ENCODE peak calls at places on chromosome X, in four cellular contexts. P is tibial nerve, Y is Panc1, U is cardiac muscle cell. Z is an unnamed sample.

GRCh38 chrX:65572971-65573370 is 38.4 kb upstream of the LAS1L start:
- DNase-seq in P (no peak), Y (no peak), U (no peak), Z (no peak)

GRCh38 chrX:31656013-31656412 is 584.2 kb upstream of the FTHL17 start:
- DNase-seq in P (no peak), Y (no peak), U (no peak), Z (no peak)

GRCh38 chrX:115901241-115901640 is 269.3 kb upstream of the AGTR2 start:
- DNase-seq in P (no peak), Y (no peak), U (no peak), Z (no peak)

GRCh38 chrX:15761564-15762191 is 23.6 kb downstream of the CA5B start:
- DNase-seq in P (no peak), Y (no peak), U (peak; percentile 35), Z (no peak)

GRCh38 chrX:107826286-107827136 is 845 bp downstream of the MID2 start:
- DNase-seq in P (peak; percentile 13), Y (no peak), U (peak; percentile 70), Z (peak; percentile 65)

GRCh38 chrX:107324493-107325310 is 118.3 kb downstream of the DNAAF6 start:
- DNase-seq in P (no peak), Y (no peak), U (peak; percentile 96), Z (no peak)

GRCh38 chrX:39729834-39730670 is 367.7 kb downstream of the BCOR start:
- DNase-seq in P (no peak), Y (no peak), U (no peak), Z (peak; percentile 62)

GRCh38 chrX:49171752-49172279 is at the start of gene PLP2:
- DNase-seq in P (no peak), Y (no peak), U (peak; percentile 37), Z (no peak)

DNA sequence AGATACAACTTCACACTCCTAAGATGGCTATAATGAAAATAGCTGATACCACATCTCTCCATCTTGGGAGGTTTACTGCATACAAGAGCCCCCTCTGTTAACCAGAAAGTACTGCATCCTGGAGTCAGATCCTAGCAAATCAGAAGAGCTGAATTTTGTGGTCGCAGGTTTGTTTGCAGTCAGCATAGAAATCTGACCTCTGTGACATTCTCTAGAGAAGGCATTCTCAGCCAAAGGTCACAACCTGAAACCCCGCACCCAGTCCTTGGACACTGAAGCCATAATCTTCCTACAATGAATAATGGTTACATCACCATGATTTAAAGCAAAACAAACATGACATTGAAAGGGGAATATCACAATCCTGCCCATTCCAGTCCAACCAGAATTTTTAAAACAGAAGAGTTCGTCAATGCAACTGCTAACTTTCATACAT is 17.7 kb downstream of the HS6ST2 start:
- DNase-seq in P (no peak), Y (no peak), U (peak; percentile 31), Z (no peak)
- TF ChIP-seq CTCF in P (no peak), Y (peak; percentile 18), U (no peak), Z (no peak)

GRCh38 chrX:21740329-21741274 is 17.3 kb downstream of the SMPX start:
- DNase-seq in P (peak; percentile 11), Y (no peak), U (peak; percentile 32), Z (no peak)
- H3K27ac ChIP-seq in P (no peak overlapping the region), Y (no peak overlapping the region), U (peak overlapping the region; percentile 75), Z (no peak overlapping the region)

DNA sequence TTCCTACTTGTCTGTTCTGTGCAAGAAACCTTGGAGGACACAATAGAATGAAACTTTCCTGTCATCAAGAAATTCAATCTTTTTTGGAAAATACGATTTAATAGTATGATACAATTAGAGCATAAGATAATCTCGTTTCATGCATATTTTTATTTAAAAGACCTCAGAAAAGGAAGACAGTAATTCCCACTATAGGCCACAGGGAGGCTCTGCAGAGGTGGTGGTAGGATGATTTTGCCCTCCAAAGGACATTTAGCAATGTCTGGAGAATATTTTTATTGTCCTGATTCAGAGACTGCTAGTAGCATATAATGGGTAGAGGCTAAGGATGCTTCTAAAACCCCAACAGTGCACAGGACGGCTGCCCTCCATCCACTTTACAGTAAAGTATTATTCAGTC is 68.7 kb downstream of the PAK3 start:
- DNase-seq in P (no peak), Y (no peak), U (peak; percentile 27), Z (no peak)
- TF ChIP-seq CTCF in P (no peak), Y (peak; percentile 38), U (peak; percentile 22), Z (peak; percentile 36)

DNA sequence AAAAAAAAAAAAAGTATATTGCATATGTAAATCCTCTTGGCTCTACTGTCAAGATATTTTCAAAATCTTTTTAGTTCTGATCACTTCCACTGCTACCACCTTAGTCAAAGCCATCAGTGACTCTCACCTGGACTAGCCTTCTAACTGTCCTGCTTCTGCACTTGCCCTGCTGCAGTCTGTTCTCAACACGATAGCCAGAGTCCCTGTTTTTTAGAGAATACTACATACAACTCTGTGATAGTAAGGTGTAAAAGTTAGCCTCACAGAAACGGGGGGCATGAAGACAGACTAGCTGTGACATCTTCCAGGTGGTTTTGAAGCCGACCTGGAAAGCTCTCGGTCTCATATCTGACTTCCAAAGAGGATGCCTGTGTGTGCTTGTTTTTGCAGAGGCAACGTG is 24.6 kb downstream of the EIF2S3 start:
- DNase-seq in P (no peak), Y (no peak), U (no peak), Z (no peak)
- H3K27ac ChIP-seq in P (no peak overlapping the region), Y (no peak overlapping the region), U (peak overlapping the region; percentile 5), Z (no peak overlapping the region)

DNA sequence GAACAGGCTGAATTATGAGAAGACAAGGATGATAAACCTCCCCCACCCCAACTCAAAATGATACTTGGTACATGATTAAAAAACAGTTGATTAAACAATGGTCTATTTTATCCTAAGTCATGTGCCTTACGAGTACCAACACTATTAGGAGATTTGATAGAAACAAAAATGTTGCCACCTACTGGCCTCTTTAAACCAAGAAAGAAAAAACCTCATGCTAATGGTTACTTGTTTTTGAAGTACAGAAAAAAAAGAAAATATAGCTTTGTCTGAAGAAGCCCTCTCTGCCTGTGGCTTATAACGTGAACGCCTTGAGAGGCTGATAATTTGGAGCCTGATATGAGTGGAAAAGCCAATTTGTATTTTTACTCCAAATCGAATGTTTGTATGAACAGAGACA is 538.2 kb downstream of the DMD start:
- DNase-seq in P (no peak), Y (peak; percentile 0), U (peak; percentile 17), Z (no peak)
- TF ChIP-seq CTCF in P (no peak), Y (no peak), U (peak; percentile 7), Z (no peak)

GRCh38 chrX:23803931-23804381 is 21.0 kb downstream of the SAT1 start:
- DNase-seq in P (no peak), Y (no peak), U (no peak), Z (peak; percentile 75)

GRCh38 chrX:23802431-23802830 is 19.5 kb downstream of the SAT1 start:
- DNase-seq in P (no peak), Y (no peak), U (no peak), Z (no peak)

GRCh38 chrX:23797371-23798128 is 14.6 kb downstream of the SAT1 start:
- DNase-seq in P (no peak), Y (no peak), U (no peak), Z (no peak)

GRCh38 chrX:23804578-23804977 is 21.6 kb downstream of the SAT1 start:
- DNase-seq in P (no peak), Y (no peak), U (no peak), Z (no peak)

GRCh38 chrX:23799469-23800065 is 16.6 kb downstream of the SAT1 start:
- DNase-seq in P (no peak), Y (no peak), U (no peak), Z (no peak)
- H3K27ac ChIP-seq in P (no peak overlapping the region), Y (peak overlapping the region; percentile 59), U (no peak overlapping the region), Z (no peak overlapping the region)

Z was measured in ascending aorta.